ENCODE peak calls at places on chromosome 15, in six cellular contexts. P, F, E, H, T and Y are unnamed samples.
A peak's percentile ranks its signal among the peaks of the same experiment; 100 is the strongest.

GRCh38 chr15:77457619-77458265 is 37.1 kb downstream of the HMG20A start:
- DNase-seq in P (peak; percentile 14), F (no peak), E (no peak), H (no peak), T (peak; percentile 75), Y (no peak)

GRCh38 chr15:65832549-65833364 is 36.5 kb upstream of the RAB11A start:
- DNase-seq in P (peak; percentile 97), F (peak; percentile 99), E (peak; percentile 45), H (peak; percentile 39), T (peak; percentile 91), Y (peak; percentile 93)

GRCh38 chr15:91942676-91943417 is 89.3 kb downstream of the SLCO3A1 start:
- DNase-seq in P (peak; percentile 74), F (peak; percentile 64), E (no peak), H (no peak), T (peak; percentile 85), Y (no peak)

GRCh38 chr15:96322401-96323249 is 7.9 kb upstream of the NR2F2 start:
- DNase-seq in P (peak; percentile 10), F (no peak), E (peak; percentile 78), H (no peak), T (peak; percentile 43), Y (peak; percentile 68)

GRCh38 chr15:85743392-85744045 is 51.2 kb downstream of the KLHL25 start:
- DNase-seq in P (no peak), F (no peak), E (no peak), H (no peak), T (no peak), Y (no peak)

GRCh38 chr15:38323895-38324294 is 71.3 kb downstream of the SPRED1 start:
- DNase-seq in P (no peak), F (no peak), E (no peak), H (no peak), T (no peak), Y (no peak)

GRCh38 chr15:45363334-45363733 is 15.0 kb downstream of the GATM start:
- DNase-seq in P (no peak), F (no peak), E (no peak), H (no peak), T (no peak), Y (no peak)

GRCh38 chr15:75785771-75786563 is 57.3 kb upstream of the UBE2Q2 start:
- DNase-seq in P (no peak), F (no peak), E (peak; percentile 81), H (peak; percentile 86), T (peak; percentile 9), Y (no peak)

GRCh38 chr15:68555348-68556037 is 23.3 kb upstream of the CORO2B start:
- DNase-seq in P (no peak), F (no peak), E (no peak), H (no peak), T (no peak), Y (no peak)

GRCh38 chr15:64774556-64775523 is 549 bp downstream of the RBPMS2 start:
- DNase-seq in P (no peak), F (no peak), E (peak; percentile 76), H (peak; percentile 81), T (peak; percentile 14), Y (peak; percentile 87)

GRCh38 chr15:33292718-33293307 is 18.0 kb upstream of the RYR3 start:
- DNase-seq in P (peak; percentile 82), F (peak; percentile 59), E (peak; percentile 91), H (peak; percentile 67), T (peak; percentile 53), Y (no peak)

GRCh38 chr15:37873336-37873735 is 61.1 kb upstream of the TMCO5A start:
- DNase-seq in P (no peak), F (no peak), E (no peak), H (no peak), T (peak; percentile 7), Y (no peak)

GRCh38 chr15:39969871-39970270 is 36.0 kb downstream of the EIF2AK4 start:
- DNase-seq in P (no peak), F (no peak), E (no peak), H (no peak), T (peak; percentile 76), Y (peak; percentile 69)

GRCh38 chr15:96860746-96861145 is 530.2 kb downstream of the NR2F2 start:
- DNase-seq in P (no peak), F (no peak), E (no peak), H (no peak), T (no peak), Y (no peak)

GRCh38 chr15:81235781-81236507 is 39.3 kb downstream of the IL16 start:
- DNase-seq in P (peak; percentile 53), F (no peak), E (no peak), H (no peak), T (peak; percentile 100), Y (peak; percentile 84)

GRCh38 chr15:81890496-81890895 is 155.3 kb downstream of the MEX3B start:
- DNase-seq in P (no peak), F (no peak), E (no peak), H (no peak), T (no peak), Y (no peak)

GRCh38 chr15:59885832-59886231 is 118.3 kb upstream of the FOXB1 start:
- DNase-seq in P (no peak), F (no peak), E (no peak), H (peak; percentile 6), T (peak; percentile 55), Y (no peak)

DNA sequence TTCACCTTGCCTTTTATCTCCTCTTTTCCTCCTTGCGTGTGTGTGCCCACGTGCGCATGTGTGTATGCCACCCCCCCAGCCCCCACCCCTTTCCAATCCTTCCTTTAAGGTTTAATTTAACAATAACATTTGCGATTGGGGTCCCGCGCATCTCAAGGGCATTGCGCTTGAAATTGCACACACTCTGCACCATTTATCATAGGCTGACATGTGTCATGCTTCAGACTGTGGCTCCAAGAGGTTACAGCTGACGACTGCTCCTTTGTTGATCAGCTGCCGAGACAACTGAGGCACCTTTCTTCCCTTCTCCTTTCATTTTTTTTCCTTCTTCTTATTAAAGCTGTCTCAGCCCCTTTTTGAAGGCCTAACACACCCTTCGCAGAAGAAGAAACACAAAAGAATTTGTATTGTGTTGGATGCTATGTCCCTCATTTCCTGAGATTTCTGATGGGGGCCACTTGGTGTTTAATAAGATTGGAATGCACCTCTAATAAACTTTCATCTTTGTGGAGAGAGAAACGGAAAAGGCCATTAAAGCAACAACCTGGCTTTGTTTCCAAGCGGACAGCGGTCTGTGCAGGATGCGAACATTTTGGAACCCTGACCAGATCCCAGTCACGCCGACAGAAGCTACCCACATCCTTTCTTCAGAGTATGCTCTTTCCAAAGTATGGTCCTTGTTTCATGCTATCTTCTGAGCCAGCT is 470.1 kb downstream of the MCTP2 start:
- DNase-seq in P (no peak), F (no peak), E (no peak), H (no peak), T (peak; percentile 6), Y (no peak)
- H3K4me2 ChIP-seq in P (no peak overlapping the region), F (no peak overlapping the region), E (no peak overlapping the region), H (no peak overlapping the region), T (no peak overlapping the region), Y (no peak overlapping the region)

GRCh38 chr15:60901647-60902046 is 327.5 kb downstream of the RORA start:
- DNase-seq in P (no peak), F (no peak), E (no peak), H (no peak), T (no peak), Y (no peak)

GRCh38 chr15:60899322-60899966 is 329.7 kb downstream of the RORA start:
- DNase-seq in P (no peak), F (no peak), E (no peak), H (no peak), T (no peak), Y (no peak)

GRCh38 chr15:60903221-60903620 is 325.9 kb downstream of the RORA start:
- DNase-seq in P (no peak), F (no peak), E (no peak), H (no peak), T (no peak), Y (no peak)

GRCh38 chr15:60898896-60899295 is 330.2 kb downstream of the RORA start:
- DNase-seq in P (no peak), F (no peak), E (no peak), H (no peak), T (no peak), Y (no peak)

GRCh38 chr15:60899967-60900356 is 329.1 kb downstream of the RORA start:
- DNase-seq in P (no peak), F (no peak), E (no peak), H (no peak), T (no peak), Y (no peak)
- H3K4me2 ChIP-seq in P (no peak overlapping the region), F (no peak overlapping the region), E (no peak overlapping the region), H (no peak overlapping the region), T (no peak overlapping the region), Y (no peak overlapping the region)

DNA sequence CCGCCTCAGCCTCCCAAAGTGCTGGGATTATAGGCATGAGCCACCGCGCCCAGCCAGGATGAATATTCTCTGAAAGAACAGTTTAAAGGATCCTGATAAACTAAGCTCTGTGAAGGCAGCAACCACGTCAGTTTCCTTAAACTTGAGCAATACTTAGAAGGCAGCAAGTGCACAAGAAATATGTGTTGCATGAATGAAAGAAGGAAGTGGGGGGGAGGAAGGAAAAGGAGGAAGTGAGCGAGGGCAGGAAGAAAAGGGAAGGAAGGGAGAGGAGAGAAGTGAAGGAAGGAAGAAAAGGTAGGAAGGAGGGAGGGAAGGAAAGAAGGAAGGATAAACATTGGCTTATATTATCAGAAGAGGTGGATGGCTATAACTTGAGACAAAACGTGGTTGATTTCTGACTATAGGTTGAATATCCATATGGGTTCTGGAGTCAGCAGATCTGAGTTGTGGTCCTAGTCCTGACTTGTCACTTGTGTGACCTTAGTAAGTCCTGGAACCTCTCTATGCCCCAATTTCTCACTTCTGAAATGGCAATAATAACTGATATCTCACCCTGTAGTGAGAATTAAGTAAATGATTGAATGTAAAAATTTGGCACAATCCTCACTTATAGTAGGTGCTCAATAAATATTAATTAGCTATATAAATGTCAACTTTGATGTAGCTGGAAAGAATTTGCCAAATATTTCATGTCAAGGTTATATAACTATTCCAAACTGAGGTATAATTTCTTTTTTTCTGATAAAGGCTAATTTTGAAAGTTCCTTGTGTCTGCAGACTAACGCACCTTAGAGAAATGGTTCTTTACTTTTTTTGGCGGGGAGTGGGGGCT is 12.0 kb upstream of the SEMA4B start:
- DNase-seq in P (no peak), F (no peak), E (no peak), H (no peak), T (no peak), Y (peak; percentile 8)
- H3K4me2 ChIP-seq in P (no peak overlapping the region), F (no peak overlapping the region), E (no peak overlapping the region), H (no peak overlapping the region), T (no peak overlapping the region), Y (no peak overlapping the region)

GRCh38 chr15:62912282-62912681 is 130.3 kb upstream of the TPM1 start:
- DNase-seq in P (no peak), F (no peak), E (no peak), H (no peak), T (no peak), Y (no peak)

GRCh38 chr15:62909257-62909656 is 133.3 kb upstream of the TPM1 start:
- DNase-seq in P (no peak), F (no peak), E (no peak), H (no peak), T (no peak), Y (peak; percentile 49)

GRCh38 chr15:62912808-62913207 is 129.7 kb upstream of the TPM1 start:
- DNase-seq in P (no peak), F (peak; percentile 39), E (no peak), H (no peak), T (no peak), Y (peak; percentile 51)

GRCh38 chr15:62914461-62915079 is 128.0 kb upstream of the TPM1 start:
- DNase-seq in P (no peak), F (no peak), E (peak; percentile 46), H (no peak), T (no peak), Y (peak; percentile 5)
- H3K4me2 ChIP-seq in P (no peak overlapping the region), F (no peak overlapping the region), E (no peak overlapping the region), H (no peak overlapping the region), T (no peak overlapping the region), Y (no peak overlapping the region)

GRCh38 chr15:26081758-26082068 is 218.6 kb upstream of the ATP10A start:
- DNase-seq in P (no peak), F (peak; percentile 2), E (no peak), H (peak; percentile 15), T (no peak), Y (no peak)
- H3K4me2 ChIP-seq in P (peak overlapping the region; percentile 12), F (peak overlapping the region; percentile 93), E (peak overlapping the region; percentile 73), H (peak overlapping the region; percentile 41), T (no peak overlapping the region), Y (peak overlapping the region; percentile 25)